ENCODE peak calls at places on chromosomes 12 and 14, in six cellular contexts. One of them, this sample, is unnamed.

GRCh38 chr12:24903305-24904088 is 45.4 kb downstream of the BCAT1 start:
- DNase-seq in foreskin fibroblast: peak; percentile 46
- DNase-seq in pancreas: no peak
- DNase-seq in fibroblast of villous mesenchyme: peak; percentile 34
- DNase-seq in colonic mucosa: no peak
- DNase-seq in astrocyte: no peak
- DNase-seq in this sample: no peak

GRCh38 chr14:62126885-62127478 is 364.8 kb downstream of the SNAPC1 start:
- DNase-seq in astrocyte: peak; percentile 23
- DNase-seq in pancreas: no peak
- DNase-seq in foreskin fibroblast: peak; percentile 74
- DNase-seq in fibroblast of villous mesenchyme: peak; percentile 72
- DNase-seq in colonic mucosa: peak; percentile 20
- DNase-seq in this sample: peak; percentile 36

GRCh38 chr12:95439578-95440230 is 34.2 kb upstream of the METAP2 start:
- DNase-seq in foreskin fibroblast: no peak
- DNase-seq in colonic mucosa: no peak
- DNase-seq in pancreas: no peak
- DNase-seq in astrocyte: no peak
- DNase-seq in fibroblast of villous mesenchyme: no peak
- DNase-seq in this sample: no peak

GRCh38 chr14:63752449-63753169 is 24.7 kb upstream of the SGPP1 start:
- DNase-seq in colonic mucosa: peak; percentile 26
- DNase-seq in fibroblast of villous mesenchyme: peak; percentile 87
- DNase-seq in foreskin fibroblast: peak; percentile 78
- DNase-seq in astrocyte: peak; percentile 76
- DNase-seq in pancreas: peak; percentile 13
- DNase-seq in this sample: no peak

GRCh38 chr12:127306604-127307215 is 960.3 kb upstream of the TMEM132C start:
- DNase-seq in pancreas: no peak
- DNase-seq in fibroblast of villous mesenchyme: peak; percentile 6
- DNase-seq in astrocyte: peak; percentile 30
- DNase-seq in colonic mucosa: no peak
- DNase-seq in foreskin fibroblast: peak; percentile 91
- DNase-seq in this sample: no peak

GRCh38 chr12:22518067-22518719 is 26.1 kb downstream of the C2CD5 start:
- DNase-seq in astrocyte: peak; percentile 53
- DNase-seq in colonic mucosa: peak; percentile 32
- DNase-seq in pancreas: peak; percentile 75
- DNase-seq in fibroblast of villous mesenchyme: no peak
- DNase-seq in foreskin fibroblast: no peak
- DNase-seq in this sample: peak; percentile 77

GRCh38 chr12:67572492-67572891 is 76.1 kb upstream of the DYRK2 start:
- DNase-seq in colonic mucosa: no peak
- DNase-seq in fibroblast of villous mesenchyme: no peak
- DNase-seq in astrocyte: no peak
- DNase-seq in foreskin fibroblast: no peak
- DNase-seq in pancreas: no peak
- DNase-seq in this sample: no peak

GRCh38 chr14:64777461-64777860 is 73.2 kb downstream of the PLEKHG3 start:
- DNase-seq in pancreas: no peak
- DNase-seq in foreskin fibroblast: no peak
- DNase-seq in astrocyte: no peak
- DNase-seq in colonic mucosa: no peak
- DNase-seq in fibroblast of villous mesenchyme: no peak
- DNase-seq in this sample: no peak

GRCh38 chr12:3228587-3228986 is 151.4 kb downstream of the TSPAN9 start:
- DNase-seq in astrocyte: no peak
- DNase-seq in pancreas: no peak
- DNase-seq in foreskin fibroblast: peak; percentile 55
- DNase-seq in fibroblast of villous mesenchyme: no peak
- DNase-seq in colonic mucosa: no peak
- DNase-seq in this sample: no peak

GRCh38 chr12:19382563-19382962 is 56.7 kb upstream of the AEBP2 start:
- DNase-seq in foreskin fibroblast: no peak
- DNase-seq in colonic mucosa: no peak
- DNase-seq in pancreas: no peak
- DNase-seq in astrocyte: no peak
- DNase-seq in fibroblast of villous mesenchyme: no peak
- DNase-seq in this sample: no peak

GRCh38 chr12:21001778-21002177 is 129.2 kb upstream of the SLCO1B1 start:
- DNase-seq in fibroblast of villous mesenchyme: no peak
- DNase-seq in foreskin fibroblast: no peak
- DNase-seq in colonic mucosa: no peak
- DNase-seq in astrocyte: no peak
- DNase-seq in pancreas: no peak
- DNase-seq in this sample: no peak

GRCh38 chr14:102683399-102684275 is 91.2 kb downstream of the RCOR1 start:
- DNase-seq in pancreas: peak; percentile 9
- DNase-seq in colonic mucosa: peak; percentile 64
- DNase-seq in astrocyte: no peak
- DNase-seq in fibroblast of villous mesenchyme: no peak
- DNase-seq in foreskin fibroblast: no peak
- DNase-seq in this sample: no peak

GRCh38 chr12:60101715-60102114 is 505.9 kb downstream of the SLC16A7 start:
- DNase-seq in colonic mucosa: no peak
- DNase-seq in fibroblast of villous mesenchyme: no peak
- DNase-seq in pancreas: no peak
- DNase-seq in astrocyte: peak; percentile 64
- DNase-seq in foreskin fibroblast: peak; percentile 77
- DNase-seq in this sample: no peak

GRCh38 chr14:103819503-103820307 is 27.7 kb downstream of the PPP1R13B start:
- DNase-seq in astrocyte: no peak
- DNase-seq in fibroblast of villous mesenchyme: no peak
- DNase-seq in pancreas: peak; percentile 56
- DNase-seq in foreskin fibroblast: peak; percentile 7
- DNase-seq in colonic mucosa: no peak
- DNase-seq in this sample: peak; percentile 36

GRCh38 chr12:70484464-70484863 is 118.4 kb downstream of the KCNMB4 start:
- DNase-seq in colonic mucosa: no peak
- DNase-seq in foreskin fibroblast: no peak
- DNase-seq in astrocyte: no peak
- DNase-seq in pancreas: no peak
- DNase-seq in fibroblast of villous mesenchyme: no peak
- DNase-seq in this sample: no peak

GRCh38 chr14:80211143-80212024 is at the start of gene DIO2:
- DNase-seq in astrocyte: peak; percentile 71
- DNase-seq in pancreas: no peak
- DNase-seq in colonic mucosa: no peak
- DNase-seq in fibroblast of villous mesenchyme: peak; percentile 43
- DNase-seq in foreskin fibroblast: peak; percentile 58
- DNase-seq in this sample: no peak

GRCh38 chr12:30047499-30048262 is 263.9 kb upstream of the TMTC1 start:
- DNase-seq in colonic mucosa: no peak
- DNase-seq in foreskin fibroblast: peak; percentile 83
- DNase-seq in astrocyte: peak; percentile 67
- DNase-seq in pancreas: no peak
- DNase-seq in fibroblast of villous mesenchyme: no peak
- DNase-seq in this sample: no peak

GRCh38 chr14:21192875-21193535 is 37.1 kb upstream of the OR5AU1 start:
- DNase-seq in colonic mucosa: no peak
- DNase-seq in pancreas: no peak
- DNase-seq in foreskin fibroblast: peak; percentile 51
- DNase-seq in fibroblast of villous mesenchyme: no peak
- DNase-seq in astrocyte: peak; percentile 27
- DNase-seq in this sample: no peak

GRCh38 chr12:72277415-72277814 is 5.2 kb downstream of the TRHDE start:
- DNase-seq in astrocyte: peak; percentile 61
- DNase-seq in fibroblast of villous mesenchyme: no peak
- DNase-seq in colonic mucosa: no peak
- DNase-seq in pancreas: no peak
- DNase-seq in foreskin fibroblast: peak; percentile 75
- DNase-seq in this sample: no peak

GRCh38 chr12:119312904-119313303 is 21.6 kb upstream of the CCDC60 start:
- DNase-seq in fibroblast of villous mesenchyme: no peak
- DNase-seq in foreskin fibroblast: no peak
- DNase-seq in colonic mucosa: no peak
- DNase-seq in astrocyte: no peak
- DNase-seq in pancreas: no peak
- DNase-seq in this sample: no peak

GRCh38 chr12:46214668-46215429 is 54.0 kb downstream of the SLC38A1 start:
- DNase-seq in pancreas: no peak
- DNase-seq in astrocyte: no peak
- DNase-seq in colonic mucosa: peak; percentile 27
- DNase-seq in fibroblast of villous mesenchyme: peak; percentile 27
- DNase-seq in foreskin fibroblast: no peak
- DNase-seq in this sample: no peak

GRCh38 chr14:100531591-100532121 is 55.6 kb downstream of the BEGAIN start:
- DNase-seq in foreskin fibroblast: no peak
- DNase-seq in fibroblast of villous mesenchyme: no peak
- DNase-seq in pancreas: peak; percentile 23
- DNase-seq in colonic mucosa: peak; percentile 15
- DNase-seq in astrocyte: no peak
- DNase-seq in this sample: no peak

GRCh38 chr12:56629459-56630179 is 507 bp downstream of the BAZ2A start:
- DNase-seq in foreskin fibroblast: peak; percentile 46
- DNase-seq in fibroblast of villous mesenchyme: no peak
- DNase-seq in pancreas: no peak
- DNase-seq in astrocyte: no peak
- DNase-seq in colonic mucosa: peak; percentile 50
- DNase-seq in this sample: no peak

GRCh38 chr14:72545411-72546311 is 348.2 kb downstream of the DPF3 start:
- DNase-seq in foreskin fibroblast: no peak
- DNase-seq in pancreas: no peak
- DNase-seq in astrocyte: no peak
- DNase-seq in fibroblast of villous mesenchyme: peak; percentile 23
- DNase-seq in colonic mucosa: no peak
- DNase-seq in this sample: no peak

GRCh38 chr12:105239304-105239703 is 3.3 kb upstream of the APPL2 start:
- DNase-seq in colonic mucosa: peak; percentile 61
- DNase-seq in foreskin fibroblast: no peak
- DNase-seq in fibroblast of villous mesenchyme: no peak
- DNase-seq in pancreas: no peak
- DNase-seq in astrocyte: no peak
- DNase-seq in this sample: no peak

DNA sequence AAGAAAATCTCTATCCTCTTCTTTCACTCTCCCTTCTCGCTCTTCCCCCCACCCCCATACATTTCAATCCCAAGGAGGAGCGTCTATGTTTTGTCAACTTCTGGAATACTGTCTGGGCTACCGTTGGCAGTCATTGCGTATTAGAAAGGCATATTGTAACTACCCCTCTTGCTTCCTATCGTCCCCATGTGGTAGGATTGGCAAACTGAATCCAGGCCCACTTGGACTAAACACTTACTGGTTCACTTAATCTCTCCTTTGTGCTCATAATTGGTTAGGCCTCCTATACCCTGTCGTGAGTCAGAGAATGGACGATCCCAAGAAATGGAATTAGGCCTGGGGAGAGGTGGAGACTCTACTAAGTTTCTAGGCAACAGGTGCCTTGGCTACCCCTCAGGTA is 68.8 kb upstream of the SLC8A3 start:
- DNase-seq in pancreas: peak; percentile 10
- DNase-seq in colonic mucosa: peak; percentile 36
- DNase-seq in astrocyte: no peak
- DNase-seq in foreskin fibroblast: no peak
- DNase-seq in fibroblast of villous mesenchyme: no peak
- DNase-seq in this sample: no peak
- TF ChIP-seq CTCF in pancreas: no peak
- TF ChIP-seq CTCF in colonic mucosa: no peak
- TF ChIP-seq CTCF in astrocyte: no peak
- TF ChIP-seq CTCF in foreskin fibroblast: no peak
- TF ChIP-seq CTCF in fibroblast of villous mesenchyme: peak; percentile 18
- TF ChIP-seq CTCF in this sample: peak; percentile 42

DNA sequence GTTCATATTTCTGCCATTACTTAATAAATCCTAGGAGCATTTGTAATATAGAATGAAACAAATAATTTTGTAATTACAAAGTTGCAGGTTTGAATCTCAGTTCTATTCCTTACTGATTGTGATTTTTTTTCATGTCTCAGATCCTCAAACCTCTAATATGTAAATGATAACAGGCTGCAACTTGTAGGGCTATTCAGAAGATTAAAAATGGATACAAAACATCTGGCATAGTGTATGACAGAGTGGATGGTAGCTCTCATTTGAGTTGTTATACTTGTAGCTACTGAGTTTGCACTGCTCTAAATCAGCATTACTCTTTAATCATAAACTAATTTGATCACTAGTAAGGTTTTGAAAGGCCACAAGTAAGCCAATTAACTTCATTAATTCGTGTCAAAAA is 406.3 kb upstream of the MGAT4C start:
- DNase-seq in colonic mucosa: no peak
- DNase-seq in pancreas: no peak
- DNase-seq in foreskin fibroblast: no peak
- DNase-seq in astrocyte: no peak
- DNase-seq in fibroblast of villous mesenchyme: no peak
- DNase-seq in this sample: no peak
- H3K4me3 ChIP-seq in colonic mucosa: no peak overlapping the region
- H3K4me3 ChIP-seq in pancreas: no peak overlapping the region
- H3K4me3 ChIP-seq in foreskin fibroblast: no peak overlapping the region
- H3K4me3 ChIP-seq in astrocyte: no peak overlapping the region
- H3K4me3 ChIP-seq in fibroblast of villous mesenchyme: no peak overlapping the region
- H3K4me3 ChIP-seq in this sample: no peak overlapping the region

GRCh38 chr12:6383572-6384498 is at the start of gene LTBR:
- DNase-seq in astrocyte: peak; percentile 67
- DNase-seq in fibroblast of villous mesenchyme: peak; percentile 97
- DNase-seq in colonic mucosa: peak; percentile 96
- DNase-seq in foreskin fibroblast: peak; percentile 99
- DNase-seq in pancreas: peak; percentile 95
- DNase-seq in this sample: peak; percentile 81
- TF ChIP-seq CTCF in astrocyte: no peak
- TF ChIP-seq CTCF in fibroblast of villous mesenchyme: no peak
- TF ChIP-seq CTCF in colonic mucosa: no peak
- TF ChIP-seq CTCF in foreskin fibroblast: no peak
- TF ChIP-seq CTCF in pancreas: no peak
- TF ChIP-seq CTCF in this sample: no peak

GRCh38 chr12:75509621-75510020 is 1.8 kb downstream of the KRR1 start:
- DNase-seq in colonic mucosa: no peak
- DNase-seq in fibroblast of villous mesenchyme: no peak
- DNase-seq in astrocyte: no peak
- DNase-seq in foreskin fibroblast: no peak
- DNase-seq in pancreas: no peak
- DNase-seq in this sample: no peak

GRCh38 chr12:75505706-75506312 is 5.6 kb downstream of the KRR1 start:
- DNase-seq in pancreas: no peak
- DNase-seq in colonic mucosa: no peak
- DNase-seq in fibroblast of villous mesenchyme: peak; percentile 60
- DNase-seq in astrocyte: no peak
- DNase-seq in foreskin fibroblast: peak; percentile 61
- DNase-seq in this sample: no peak

GRCh38 chr12:75503866-75504265 is 7.5 kb downstream of the KRR1 start:
- DNase-seq in fibroblast of villous mesenchyme: no peak
- DNase-seq in colonic mucosa: no peak
- DNase-seq in astrocyte: no peak
- DNase-seq in pancreas: no peak
- DNase-seq in foreskin fibroblast: no peak
- DNase-seq in this sample: no peak

GRCh38 chr12:75511116-75512048 is at the start of gene KRR1:
- DNase-seq in colonic mucosa: peak; percentile 95
- DNase-seq in astrocyte: peak; percentile 97
- DNase-seq in foreskin fibroblast: peak; percentile 98
- DNase-seq in fibroblast of villous mesenchyme: peak; percentile 99
- DNase-seq in pancreas: peak; percentile 92
- DNase-seq in this sample: peak; percentile 98

GRCh38 chr12:75508159-75508558 is 3.2 kb downstream of the KRR1 start:
- DNase-seq in foreskin fibroblast: no peak
- DNase-seq in astrocyte: no peak
- DNase-seq in colonic mucosa: no peak
- DNase-seq in fibroblast of villous mesenchyme: no peak
- DNase-seq in pancreas: no peak
- DNase-seq in this sample: no peak
- H3K4me3 ChIP-seq in foreskin fibroblast: no peak overlapping the region
- H3K4me3 ChIP-seq in astrocyte: no peak overlapping the region
- H3K4me3 ChIP-seq in colonic mucosa: no peak overlapping the region
- H3K4me3 ChIP-seq in fibroblast of villous mesenchyme: no peak overlapping the region
- H3K4me3 ChIP-seq in pancreas: no peak overlapping the region
- H3K4me3 ChIP-seq in this sample: no peak overlapping the region

GRCh38 chr12:7019043-7019569 is 830 bp upstream of the LPCAT3 start:
- DNase-seq in fibroblast of villous mesenchyme: no peak
- DNase-seq in astrocyte: no peak
- DNase-seq in pancreas: no peak
- DNase-seq in foreskin fibroblast: peak; percentile 20
- DNase-seq in colonic mucosa: no peak
- DNase-seq in this sample: no peak
- TF ChIP-seq CTCF in fibroblast of villous mesenchyme: no peak
- TF ChIP-seq CTCF in astrocyte: no peak
- TF ChIP-seq CTCF in pancreas: no peak
- TF ChIP-seq CTCF in foreskin fibroblast: no peak
- TF ChIP-seq CTCF in colonic mucosa: no peak
- TF ChIP-seq CTCF in this sample: no peak